ENCODE peak calls at places on chromosomes 1 and 21, in seven cellular contexts. One of them, this sample, is unnamed.

GRCh38 chr21:44423941-44424607 is 31.2 kb upstream of the LRRC3 start:
- DNase-seq in stimulated activated CD4-positive, alpha-beta T cell treated with anti-CD3 and anti-CD28 coated beads, Interleukin-2, amount 100 ng/mL, for 4 hours: no peak
- DNase-seq in transverse colon: no peak
- DNase-seq in LoVo: no peak
- DNase-seq in endothelial cell: no peak
- DNase-seq in iris pigment epithelial cell: no peak
- DNase-seq in A172: no peak
- DNase-seq in this sample: no peak

GRCh38 chr21:43290529-43291346 is 121.9 kb downstream of the CRYAA start:
- DNase-seq in iris pigment epithelial cell: no peak
- DNase-seq in stimulated activated CD4-positive, alpha-beta T cell treated with anti-CD3 and anti-CD28 coated beads, Interleukin-2, amount 100 ng/mL, for 4 hours: no peak
- DNase-seq in LoVo: no peak
- DNase-seq in endothelial cell: no peak
- DNase-seq in transverse colon: peak
- DNase-seq in A172: no peak
- DNase-seq in this sample: peak

GRCh38 chr1:43421976-43422750 is 31.6 kb downstream of the HYI start:
- DNase-seq in transverse colon: no peak
- DNase-seq in LoVo: no peak
- DNase-seq in A172: no peak
- DNase-seq in stimulated activated CD4-positive, alpha-beta T cell treated with anti-CD3 and anti-CD28 coated beads, Interleukin-2, amount 100 ng/mL, for 4 hours: no peak
- DNase-seq in iris pigment epithelial cell: no peak
- DNase-seq in endothelial cell: no peak
- DNase-seq in this sample: no peak

GRCh38 chr1:199660071-199660470 is 367.4 kb upstream of the NR5A2 start:
- DNase-seq in transverse colon: no peak
- DNase-seq in iris pigment epithelial cell: no peak
- DNase-seq in stimulated activated CD4-positive, alpha-beta T cell treated with anti-CD3 and anti-CD28 coated beads, Interleukin-2, amount 100 ng/mL, for 4 hours: no peak
- DNase-seq in A172: no peak
- DNase-seq in endothelial cell: no peak
- DNase-seq in LoVo: no peak
- DNase-seq in this sample: no peak

GRCh38 chr1:82343381-82343780 is 542.6 kb downstream of the ADGRL2 start:
- DNase-seq in LoVo: no peak
- DNase-seq in endothelial cell: no peak
- DNase-seq in stimulated activated CD4-positive, alpha-beta T cell treated with anti-CD3 and anti-CD28 coated beads, Interleukin-2, amount 100 ng/mL, for 4 hours: no peak
- DNase-seq in A172: no peak
- DNase-seq in iris pigment epithelial cell: peak
- DNase-seq in transverse colon: no peak
- DNase-seq in this sample: no peak

GRCh38 chr1:151267760-151268159 is 13.2 kb downstream of the PSMD4 start:
- DNase-seq in endothelial cell: no peak
- DNase-seq in transverse colon: no peak
- DNase-seq in iris pigment epithelial cell: peak
- DNase-seq in A172: peak
- DNase-seq in LoVo: no peak
- DNase-seq in stimulated activated CD4-positive, alpha-beta T cell treated with anti-CD3 and anti-CD28 coated beads, Interleukin-2, amount 100 ng/mL, for 4 hours: no peak
- DNase-seq in this sample: no peak

GRCh38 chr1:94142022-94142421 is 21.1 kb upstream of the ABCA4 start:
- DNase-seq in transverse colon: no peak
- DNase-seq in A172: no peak
- DNase-seq in endothelial cell: no peak
- DNase-seq in iris pigment epithelial cell: peak
- DNase-seq in LoVo: no peak
- DNase-seq in stimulated activated CD4-positive, alpha-beta T cell treated with anti-CD3 and anti-CD28 coated beads, Interleukin-2, amount 100 ng/mL, for 4 hours: no peak
- DNase-seq in this sample: no peak

GRCh38 chr1:204971700-204972336 is 71.2 kb upstream of the CNTN2 start:
- DNase-seq in iris pigment epithelial cell: peak
- DNase-seq in A172: peak
- DNase-seq in stimulated activated CD4-positive, alpha-beta T cell treated with anti-CD3 and anti-CD28 coated beads, Interleukin-2, amount 100 ng/mL, for 4 hours: no peak
- DNase-seq in LoVo: no peak
- DNase-seq in endothelial cell: no peak
- DNase-seq in transverse colon: no peak
- DNase-seq in this sample: no peak

GRCh38 chr1:89905391-89906058 is 84.7 kb downstream of the LRRC8D start:
- DNase-seq in transverse colon: no peak
- DNase-seq in LoVo: no peak
- DNase-seq in A172: no peak
- DNase-seq in stimulated activated CD4-positive, alpha-beta T cell treated with anti-CD3 and anti-CD28 coated beads, Interleukin-2, amount 100 ng/mL, for 4 hours: no peak
- DNase-seq in iris pigment epithelial cell: no peak
- DNase-seq in endothelial cell: no peak
- DNase-seq in this sample: no peak

GRCh38 chr1:17540255-17541001 is 930 bp downstream of the ARHGEF10L start:
- DNase-seq in endothelial cell: peak
- DNase-seq in LoVo: no peak
- DNase-seq in iris pigment epithelial cell: no peak
- DNase-seq in transverse colon: no peak
- DNase-seq in A172: peak
- DNase-seq in stimulated activated CD4-positive, alpha-beta T cell treated with anti-CD3 and anti-CD28 coated beads, Interleukin-2, amount 100 ng/mL, for 4 hours: no peak
- DNase-seq in this sample: peak

GRCh38 chr1:237043846-237044636 is 2.1 kb downstream of the RYR2 start:
- DNase-seq in transverse colon: no peak
- DNase-seq in stimulated activated CD4-positive, alpha-beta T cell treated with anti-CD3 and anti-CD28 coated beads, Interleukin-2, amount 100 ng/mL, for 4 hours: no peak
- DNase-seq in A172: no peak
- DNase-seq in endothelial cell: no peak
- DNase-seq in iris pigment epithelial cell: no peak
- DNase-seq in LoVo: no peak
- DNase-seq in this sample: peak

GRCh38 chr1:228668553-228669400 is 66.5 kb upstream of the RHOU start:
- DNase-seq in LoVo: no peak
- DNase-seq in iris pigment epithelial cell: peak
- DNase-seq in A172: no peak
- DNase-seq in transverse colon: no peak
- DNase-seq in stimulated activated CD4-positive, alpha-beta T cell treated with anti-CD3 and anti-CD28 coated beads, Interleukin-2, amount 100 ng/mL, for 4 hours: no peak
- DNase-seq in endothelial cell: no peak
- DNase-seq in this sample: no peak

GRCh38 chr1:22041505-22041904 is 11.0 kb upstream of the CDC42 start:
- DNase-seq in LoVo: no peak
- DNase-seq in endothelial cell: no peak
- DNase-seq in iris pigment epithelial cell: no peak
- DNase-seq in stimulated activated CD4-positive, alpha-beta T cell treated with anti-CD3 and anti-CD28 coated beads, Interleukin-2, amount 100 ng/mL, for 4 hours: no peak
- DNase-seq in A172: no peak
- DNase-seq in transverse colon: no peak
- DNase-seq in this sample: no peak

GRCh38 chr1:17217607-17218006 is 12.7 kb downstream of the PADI1 start:
- DNase-seq in endothelial cell: no peak
- DNase-seq in transverse colon: no peak
- DNase-seq in iris pigment epithelial cell: no peak
- DNase-seq in A172: no peak
- DNase-seq in LoVo: no peak
- DNase-seq in stimulated activated CD4-positive, alpha-beta T cell treated with anti-CD3 and anti-CD28 coated beads, Interleukin-2, amount 100 ng/mL, for 4 hours: no peak
- DNase-seq in this sample: no peak

GRCh38 chr1:169835647-169836046 is 40.9 kb upstream of the METTL18 start:
- DNase-seq in LoVo: no peak
- DNase-seq in iris pigment epithelial cell: no peak
- DNase-seq in endothelial cell: no peak
- DNase-seq in A172: no peak
- DNase-seq in transverse colon: no peak
- DNase-seq in stimulated activated CD4-positive, alpha-beta T cell treated with anti-CD3 and anti-CD28 coated beads, Interleukin-2, amount 100 ng/mL, for 4 hours: no peak
- DNase-seq in this sample: no peak

GRCh38 chr1:225870883-225871282 is 11.3 kb downstream of the TMEM63A start:
- DNase-seq in LoVo: no peak
- DNase-seq in endothelial cell: no peak
- DNase-seq in stimulated activated CD4-positive, alpha-beta T cell treated with anti-CD3 and anti-CD28 coated beads, Interleukin-2, amount 100 ng/mL, for 4 hours: no peak
- DNase-seq in A172: no peak
- DNase-seq in transverse colon: no peak
- DNase-seq in iris pigment epithelial cell: no peak
- DNase-seq in this sample: peak

GRCh38 chr1:200733907-200734306 is 4.8 kb upstream of the CAMSAP2 start:
- DNase-seq in A172: peak
- DNase-seq in iris pigment epithelial cell: no peak
- DNase-seq in stimulated activated CD4-positive, alpha-beta T cell treated with anti-CD3 and anti-CD28 coated beads, Interleukin-2, amount 100 ng/mL, for 4 hours: no peak
- DNase-seq in LoVo: peak
- DNase-seq in endothelial cell: no peak
- DNase-seq in transverse colon: no peak
- DNase-seq in this sample: no peak

GRCh38 chr1:99642053-99642452 is 3.9 kb upstream of the PALMD start:
- DNase-seq in LoVo: no peak
- DNase-seq in A172: no peak
- DNase-seq in iris pigment epithelial cell: no peak
- DNase-seq in stimulated activated CD4-positive, alpha-beta T cell treated with anti-CD3 and anti-CD28 coated beads, Interleukin-2, amount 100 ng/mL, for 4 hours: no peak
- DNase-seq in endothelial cell: no peak
- DNase-seq in transverse colon: no peak
- DNase-seq in this sample: no peak

GRCh38 chr1:198492872-198493271 is 47.6 kb downstream of the ATP6V1G3 start:
- DNase-seq in endothelial cell: no peak
- DNase-seq in stimulated activated CD4-positive, alpha-beta T cell treated with anti-CD3 and anti-CD28 coated beads, Interleukin-2, amount 100 ng/mL, for 4 hours: no peak
- DNase-seq in A172: peak
- DNase-seq in iris pigment epithelial cell: peak
- DNase-seq in transverse colon: no peak
- DNase-seq in LoVo: peak
- DNase-seq in this sample: no peak

GRCh38 chr1:155003766-155004351 is 1.3 kb downstream of the ZBTB7B start:
- DNase-seq in A172: peak
- DNase-seq in stimulated activated CD4-positive, alpha-beta T cell treated with anti-CD3 and anti-CD28 coated beads, Interleukin-2, amount 100 ng/mL, for 4 hours: no peak
- DNase-seq in endothelial cell: no peak
- DNase-seq in iris pigment epithelial cell: peak
- DNase-seq in transverse colon: peak
- DNase-seq in LoVo: peak
- DNase-seq in this sample: no peak

GRCh38 chr1:36776949-36777348 is 257.4 kb downstream of the GRIK3 start:
- DNase-seq in transverse colon: no peak
- DNase-seq in endothelial cell: no peak
- DNase-seq in iris pigment epithelial cell: no peak
- DNase-seq in stimulated activated CD4-positive, alpha-beta T cell treated with anti-CD3 and anti-CD28 coated beads, Interleukin-2, amount 100 ng/mL, for 4 hours: no peak
- DNase-seq in LoVo: no peak
- DNase-seq in A172: no peak
- DNase-seq in this sample: no peak

GRCh38 chr1:184771190-184771691 is 16.6 kb upstream of the EDEM3 start:
- DNase-seq in stimulated activated CD4-positive, alpha-beta T cell treated with anti-CD3 and anti-CD28 coated beads, Interleukin-2, amount 100 ng/mL, for 4 hours: no peak
- DNase-seq in LoVo: no peak
- DNase-seq in transverse colon: peak
- DNase-seq in iris pigment epithelial cell: no peak
- DNase-seq in endothelial cell: no peak
- DNase-seq in A172: no peak
- DNase-seq in this sample: peak

GRCh38 chr1:11822091-11822490 is 16.1 kb downstream of the CLCN6 start:
- DNase-seq in transverse colon: no peak
- DNase-seq in iris pigment epithelial cell: peak
- DNase-seq in LoVo: no peak
- DNase-seq in endothelial cell: no peak
- DNase-seq in stimulated activated CD4-positive, alpha-beta T cell treated with anti-CD3 and anti-CD28 coated beads, Interleukin-2, amount 100 ng/mL, for 4 hours: no peak
- DNase-seq in A172: no peak
- DNase-seq in this sample: no peak

GRCh38 chr1:226723640-226724532 is 15.2 kb downstream of the ITPKB start:
- DNase-seq in iris pigment epithelial cell: peak
- DNase-seq in transverse colon: no peak
- DNase-seq in stimulated activated CD4-positive, alpha-beta T cell treated with anti-CD3 and anti-CD28 coated beads, Interleukin-2, amount 100 ng/mL, for 4 hours: no peak
- DNase-seq in A172: peak
- DNase-seq in LoVo: no peak
- DNase-seq in endothelial cell: no peak
- DNase-seq in this sample: peak

GRCh38 chr21:41627428-41627827 is 119.5 kb upstream of the TMPRSS2 start:
- DNase-seq in A172: no peak
- DNase-seq in stimulated activated CD4-positive, alpha-beta T cell treated with anti-CD3 and anti-CD28 coated beads, Interleukin-2, amount 100 ng/mL, for 4 hours: no peak
- DNase-seq in LoVo: no peak
- DNase-seq in endothelial cell: no peak
- DNase-seq in iris pigment epithelial cell: peak
- DNase-seq in transverse colon: no peak
- DNase-seq in this sample: no peak

GRCh38 chr1:54681396-54681795 is 34.3 kb upstream of the TTC4 start:
- DNase-seq in LoVo: no peak
- DNase-seq in A172: no peak
- DNase-seq in transverse colon: no peak
- DNase-seq in iris pigment epithelial cell: peak
- DNase-seq in stimulated activated CD4-positive, alpha-beta T cell treated with anti-CD3 and anti-CD28 coated beads, Interleukin-2, amount 100 ng/mL, for 4 hours: no peak
- DNase-seq in endothelial cell: no peak
- DNase-seq in this sample: peak

GRCh38 chr1:116919802-116920201 is 10.1 kb downstream of the PTGFRN start:
- DNase-seq in endothelial cell: no peak
- DNase-seq in stimulated activated CD4-positive, alpha-beta T cell treated with anti-CD3 and anti-CD28 coated beads, Interleukin-2, amount 100 ng/mL, for 4 hours: no peak
- DNase-seq in A172: no peak
- DNase-seq in transverse colon: peak
- DNase-seq in iris pigment epithelial cell: no peak
- DNase-seq in LoVo: no peak
- DNase-seq in this sample: peak

GRCh38 chr1:236659792-236660587 is 26.3 kb upstream of the ACTN2 start:
- DNase-seq in endothelial cell: no peak
- DNase-seq in iris pigment epithelial cell: no peak
- DNase-seq in A172: no peak
- DNase-seq in LoVo: no peak
- DNase-seq in transverse colon: no peak
- DNase-seq in stimulated activated CD4-positive, alpha-beta T cell treated with anti-CD3 and anti-CD28 coated beads, Interleukin-2, amount 100 ng/mL, for 4 hours: no peak
- DNase-seq in this sample: peak

GRCh38 chr1:3012511-3013291 is 8.6 kb upstream of the ACTRT2 start:
- DNase-seq in LoVo: no peak
- DNase-seq in endothelial cell: peak
- DNase-seq in A172: no peak
- DNase-seq in transverse colon: peak
- DNase-seq in iris pigment epithelial cell: no peak
- DNase-seq in stimulated activated CD4-positive, alpha-beta T cell treated with anti-CD3 and anti-CD28 coated beads, Interleukin-2, amount 100 ng/mL, for 4 hours: peak
- DNase-seq in this sample: peak

GRCh38 chr1:149986486-149987296 is 23.8 kb downstream of the OTUD7B start:
- DNase-seq in endothelial cell: no peak
- DNase-seq in transverse colon: no peak
- DNase-seq in A172: peak
- DNase-seq in iris pigment epithelial cell: peak
- DNase-seq in LoVo: no peak
- DNase-seq in stimulated activated CD4-positive, alpha-beta T cell treated with anti-CD3 and anti-CD28 coated beads, Interleukin-2, amount 100 ng/mL, for 4 hours: no peak
- DNase-seq in this sample: no peak

GRCh38 chr1:9890224-9890731 is 19.8 kb downstream of the CTNNBIP1 start:
- DNase-seq in LoVo: peak
- DNase-seq in stimulated activated CD4-positive, alpha-beta T cell treated with anti-CD3 and anti-CD28 coated beads, Interleukin-2, amount 100 ng/mL, for 4 hours: no peak
- DNase-seq in transverse colon: peak
- DNase-seq in iris pigment epithelial cell: peak
- DNase-seq in endothelial cell: no peak
- DNase-seq in A172: peak
- DNase-seq in this sample: peak

GRCh38 chr1:211305044-211305443 is 21.6 kb upstream of the TRAF5 start:
- DNase-seq in stimulated activated CD4-positive, alpha-beta T cell treated with anti-CD3 and anti-CD28 coated beads, Interleukin-2, amount 100 ng/mL, for 4 hours: no peak
- DNase-seq in iris pigment epithelial cell: peak
- DNase-seq in transverse colon: no peak
- DNase-seq in LoVo: no peak
- DNase-seq in A172: no peak
- DNase-seq in endothelial cell: no peak
- DNase-seq in this sample: no peak

GRCh38 chr1:246602194-246602593 is 35.9 kb downstream of the CNST start:
- DNase-seq in iris pigment epithelial cell: peak
- DNase-seq in endothelial cell: no peak
- DNase-seq in transverse colon: no peak
- DNase-seq in A172: no peak
- DNase-seq in LoVo: no peak
- DNase-seq in stimulated activated CD4-positive, alpha-beta T cell treated with anti-CD3 and anti-CD28 coated beads, Interleukin-2, amount 100 ng/mL, for 4 hours: no peak
- DNase-seq in this sample: peak

GRCh38 chr1:169161512-169162194 is 55.2 kb downstream of the ATP1B1 start:
- DNase-seq in endothelial cell: no peak
- DNase-seq in stimulated activated CD4-positive, alpha-beta T cell treated with anti-CD3 and anti-CD28 coated beads, Interleukin-2, amount 100 ng/mL, for 4 hours: no peak
- DNase-seq in transverse colon: no peak
- DNase-seq in A172: peak
- DNase-seq in iris pigment epithelial cell: peak
- DNase-seq in LoVo: no peak
- DNase-seq in this sample: no peak

GRCh38 chr21:41390043-41390639 is 28.3 kb downstream of the MX2 start:
- DNase-seq in iris pigment epithelial cell: no peak
- DNase-seq in stimulated activated CD4-positive, alpha-beta T cell treated with anti-CD3 and anti-CD28 coated beads, Interleukin-2, amount 100 ng/mL, for 4 hours: no peak
- DNase-seq in transverse colon: no peak
- DNase-seq in A172: no peak
- DNase-seq in endothelial cell: no peak
- DNase-seq in LoVo: no peak
- DNase-seq in this sample: no peak

GRCh38 chr21:41167348-41168342 is at the start of gene BACE2:
- DNase-seq in A172: peak
- DNase-seq in transverse colon: peak
- DNase-seq in endothelial cell: peak
- DNase-seq in LoVo: peak
- DNase-seq in stimulated activated CD4-positive, alpha-beta T cell treated with anti-CD3 and anti-CD28 coated beads, Interleukin-2, amount 100 ng/mL, for 4 hours: peak
- DNase-seq in iris pigment epithelial cell: peak
- DNase-seq in this sample: peak

GRCh38 chr1:21291964-21292363 is 1.7 kb upstream of the ECE1 start:
- DNase-seq in endothelial cell: no peak
- DNase-seq in LoVo: no peak
- DNase-seq in A172: no peak
- DNase-seq in transverse colon: no peak
- DNase-seq in stimulated activated CD4-positive, alpha-beta T cell treated with anti-CD3 and anti-CD28 coated beads, Interleukin-2, amount 100 ng/mL, for 4 hours: no peak
- DNase-seq in iris pigment epithelial cell: no peak
- DNase-seq in this sample: no peak

GRCh38 chr21:29939859-29940245 is at the start of gene GRIK1:
- DNase-seq in iris pigment epithelial cell: peak
- DNase-seq in endothelial cell: no peak
- DNase-seq in A172: no peak
- DNase-seq in LoVo: no peak
- DNase-seq in transverse colon: no peak
- DNase-seq in stimulated activated CD4-positive, alpha-beta T cell treated with anti-CD3 and anti-CD28 coated beads, Interleukin-2, amount 100 ng/mL, for 4 hours: no peak
- DNase-seq in this sample: peak

This sample was measured in NCI-H524.